ENCODE peak calls at places on chromosomes 11 and 22, in eight cellular contexts. T is A549, Y is dorsolateral prefrontal cortex, N is M059J, S is T follicular helper cell, U is body of pancreas, E is nephron progenitor cell, J is astrocyte of the spinal cord. R is an unnamed sample.

GRCh38 chr11:75403037-75403436 is 3.7 kb downstream of the RPS3 start:
- DNase-seq in S (no peak), J (no peak), Y (no peak), U (no peak), T (no peak), N (no peak), E (no peak), R (no peak)

GRCh38 chr11:25484225-25484624 is 847.7 kb upstream of the ANO3 start:
- DNase-seq in Y (no peak), S (no peak), T (no peak), N (no peak), U (no peak), E (no peak), J (no peak), R (no peak)

GRCh38 chr22:48099251-48099650 is 1336.8 kb downstream of the TBC1D22A start:
- DNase-seq in S (no peak), E (no peak), J (no peak), N (no peak), T (no peak), Y (no peak), U (no peak), R (no peak)

GRCh38 chr11:104682241-104682640 is 216.0 kb downstream of the CASP12 start:
- DNase-seq in U (no peak), N (no peak), J (no peak), S (no peak), T (no peak), E (no peak), Y (no peak), R (no peak)

GRCh38 chr11:20097319-20098221 is 62.7 kb downstream of the DBX1 start:
- DNase-seq in Y (peak), N (peak), U (no peak), E (no peak), T (no peak), S (no peak), J (peak), R (peak)

GRCh38 chr22:45504703-45505341 is 2.1 kb downstream of the FBLN1 start:
- DNase-seq in T (no peak), E (peak), S (no peak), U (no peak), J (peak), N (peak), Y (no peak), R (no peak)

GRCh38 chr11:15336016-15336415 is 221.3 kb downstream of the INSC start:
- DNase-seq in U (no peak), Y (no peak), N (no peak), T (no peak), J (no peak), E (no peak), S (no peak), R (no peak)

GRCh38 chr11:107840120-107840479 is 18.5 kb downstream of the SLC35F2 start:
- DNase-seq in U (no peak), T (peak), S (no peak), N (no peak), J (no peak), E (no peak), Y (peak), R (peak)

GRCh38 chr22:49290286-49290685 is 537.4 kb downstream of the BRD1 start:
- DNase-seq in S (no peak), U (no peak), N (no peak), Y (no peak), J (no peak), T (no peak), E (no peak), R (no peak)

GRCh38 chr11:35420371-35420770 is 1.0 kb upstream of the SLC1A2 start:
- DNase-seq in T (no peak), N (peak), E (peak), Y (no peak), J (no peak), S (no peak), U (no peak), R (peak)

GRCh38 chr22:31556627-31557203 is 60.4 kb downstream of the SFI1 start:
- DNase-seq in J (peak), S (no peak), U (no peak), N (peak), Y (no peak), E (no peak), T (peak), R (no peak)

GRCh38 chr11:122661182-122661945 is 5.8 kb downstream of the UBASH3B start:
- DNase-seq in E (peak), Y (no peak), N (peak), U (no peak), J (no peak), T (no peak), S (no peak), R (no peak)

GRCh38 chr22:43039800-43040199 is 24.9 kb upstream of the PACSIN2 start:
- DNase-seq in S (no peak), T (no peak), U (no peak), E (no peak), Y (no peak), J (no peak), N (no peak), R (no peak)

R was measured in hippocampal formation.